ENCODE peak calls at places on chromosomes 3 and 15, in nine cellular contexts. One of them, this sample, is unnamed.

GRCh38 chr3:99071096-99071495 is 169.6 kb upstream of the DCBLD2 start:
- DNase-seq in CD4-positive, CD25-positive, alpha-beta regulatory T cell: no peak
- DNase-seq in posterior cingulate gyrus: peak
- DNase-seq in activated T-helper 1 cell treated with anti-CD3 and anti-CD28 coated beads, Interleukin-2, amount 50 U/mL, for 16 hours: no peak
- DNase-seq in stimulated activated CD4-positive, alpha-beta T cell treated with anti-CD3 and anti-CD28 coated beads, Interleukin-2, amount 100 ng/mL, for 48 hours: no peak
- DNase-seq in occipital lobe: no peak
- DNase-seq in GM06990: no peak
- DNase-seq in WERI-Rb-1: no peak
- DNase-seq in activated CD4-positive, alpha-beta T cell treated with anti-CD3 and anti-CD28 coated beads, Interleukin-2, amount 10 ng/mL, durations not matched to agents 7 days and 5 days: no peak
- DNase-seq in this sample: no peak

GRCh38 chr3:155554777-155555445 is 190.0 kb downstream of the PLCH1 start:
- DNase-seq in stimulated activated CD4-positive, alpha-beta T cell treated with anti-CD3 and anti-CD28 coated beads, Interleukin-2, amount 100 ng/mL, for 48 hours: no peak
- DNase-seq in occipital lobe: no peak
- DNase-seq in WERI-Rb-1: no peak
- DNase-seq in activated CD4-positive, alpha-beta T cell treated with anti-CD3 and anti-CD28 coated beads, Interleukin-2, amount 10 ng/mL, durations not matched to agents 7 days and 5 days: peak
- DNase-seq in CD4-positive, CD25-positive, alpha-beta regulatory T cell: no peak
- DNase-seq in posterior cingulate gyrus: no peak
- DNase-seq in activated T-helper 1 cell treated with anti-CD3 and anti-CD28 coated beads, Interleukin-2, amount 50 U/mL, for 16 hours: no peak
- DNase-seq in GM06990: peak
- DNase-seq in this sample: peak

GRCh38 chr15:84648539-84648938 is 5.5 kb downstream of the WDR73 start:
- DNase-seq in activated T-helper 1 cell treated with anti-CD3 and anti-CD28 coated beads, Interleukin-2, amount 50 U/mL, for 16 hours: no peak
- DNase-seq in stimulated activated CD4-positive, alpha-beta T cell treated with anti-CD3 and anti-CD28 coated beads, Interleukin-2, amount 100 ng/mL, for 48 hours: no peak
- DNase-seq in WERI-Rb-1: no peak
- DNase-seq in posterior cingulate gyrus: no peak
- DNase-seq in CD4-positive, CD25-positive, alpha-beta regulatory T cell: no peak
- DNase-seq in activated CD4-positive, alpha-beta T cell treated with anti-CD3 and anti-CD28 coated beads, Interleukin-2, amount 10 ng/mL, durations not matched to agents 7 days and 5 days: no peak
- DNase-seq in occipital lobe: no peak
- DNase-seq in GM06990: no peak
- DNase-seq in this sample: no peak

GRCh38 chr15:52615302-52615701 is 46.5 kb upstream of the ARPP19 start:
- DNase-seq in occipital lobe: no peak
- DNase-seq in CD4-positive, CD25-positive, alpha-beta regulatory T cell: no peak
- DNase-seq in WERI-Rb-1: no peak
- DNase-seq in posterior cingulate gyrus: no peak
- DNase-seq in stimulated activated CD4-positive, alpha-beta T cell treated with anti-CD3 and anti-CD28 coated beads, Interleukin-2, amount 100 ng/mL, for 48 hours: no peak
- DNase-seq in GM06990: no peak
- DNase-seq in activated T-helper 1 cell treated with anti-CD3 and anti-CD28 coated beads, Interleukin-2, amount 50 U/mL, for 16 hours: no peak
- DNase-seq in activated CD4-positive, alpha-beta T cell treated with anti-CD3 and anti-CD28 coated beads, Interleukin-2, amount 10 ng/mL, durations not matched to agents 7 days and 5 days: no peak
- DNase-seq in this sample: no peak

GRCh38 chr15:98923159-98923558 is 84.4 kb downstream of the PGPEP1L start:
- DNase-seq in occipital lobe: no peak
- DNase-seq in activated T-helper 1 cell treated with anti-CD3 and anti-CD28 coated beads, Interleukin-2, amount 50 U/mL, for 16 hours: no peak
- DNase-seq in GM06990: no peak
- DNase-seq in posterior cingulate gyrus: no peak
- DNase-seq in stimulated activated CD4-positive, alpha-beta T cell treated with anti-CD3 and anti-CD28 coated beads, Interleukin-2, amount 100 ng/mL, for 48 hours: no peak
- DNase-seq in activated CD4-positive, alpha-beta T cell treated with anti-CD3 and anti-CD28 coated beads, Interleukin-2, amount 10 ng/mL, durations not matched to agents 7 days and 5 days: no peak
- DNase-seq in CD4-positive, CD25-positive, alpha-beta regulatory T cell: no peak
- DNase-seq in WERI-Rb-1: no peak
- DNase-seq in this sample: no peak

GRCh38 chr15:66565141-66565595 is 630 bp downstream of the LCTL start:
- DNase-seq in posterior cingulate gyrus: no peak
- DNase-seq in GM06990: no peak
- DNase-seq in CD4-positive, CD25-positive, alpha-beta regulatory T cell: no peak
- DNase-seq in activated CD4-positive, alpha-beta T cell treated with anti-CD3 and anti-CD28 coated beads, Interleukin-2, amount 10 ng/mL, durations not matched to agents 7 days and 5 days: no peak
- DNase-seq in WERI-Rb-1: no peak
- DNase-seq in activated T-helper 1 cell treated with anti-CD3 and anti-CD28 coated beads, Interleukin-2, amount 50 U/mL, for 16 hours: no peak
- DNase-seq in stimulated activated CD4-positive, alpha-beta T cell treated with anti-CD3 and anti-CD28 coated beads, Interleukin-2, amount 100 ng/mL, for 48 hours: no peak
- DNase-seq in occipital lobe: no peak
- DNase-seq in this sample: no peak

GRCh38 chr3:33392703-33393125 is 47.5 kb downstream of the UBP1 start:
- DNase-seq in posterior cingulate gyrus: no peak
- DNase-seq in WERI-Rb-1: no peak
- DNase-seq in activated T-helper 1 cell treated with anti-CD3 and anti-CD28 coated beads, Interleukin-2, amount 50 U/mL, for 16 hours: no peak
- DNase-seq in occipital lobe: no peak
- DNase-seq in GM06990: no peak
- DNase-seq in CD4-positive, CD25-positive, alpha-beta regulatory T cell: no peak
- DNase-seq in activated CD4-positive, alpha-beta T cell treated with anti-CD3 and anti-CD28 coated beads, Interleukin-2, amount 10 ng/mL, durations not matched to agents 7 days and 5 days: no peak
- DNase-seq in stimulated activated CD4-positive, alpha-beta T cell treated with anti-CD3 and anti-CD28 coated beads, Interleukin-2, amount 100 ng/mL, for 48 hours: no peak
- DNase-seq in this sample: no peak

GRCh38 chr3:51968175-51968681 is 974 bp upstream of the PCBP4 start:
- DNase-seq in occipital lobe: no peak
- DNase-seq in CD4-positive, CD25-positive, alpha-beta regulatory T cell: no peak
- DNase-seq in stimulated activated CD4-positive, alpha-beta T cell treated with anti-CD3 and anti-CD28 coated beads, Interleukin-2, amount 100 ng/mL, for 48 hours: no peak
- DNase-seq in posterior cingulate gyrus: no peak
- DNase-seq in WERI-Rb-1: peak
- DNase-seq in GM06990: no peak
- DNase-seq in activated T-helper 1 cell treated with anti-CD3 and anti-CD28 coated beads, Interleukin-2, amount 50 U/mL, for 16 hours: no peak
- DNase-seq in activated CD4-positive, alpha-beta T cell treated with anti-CD3 and anti-CD28 coated beads, Interleukin-2, amount 10 ng/mL, durations not matched to agents 7 days and 5 days: no peak
- DNase-seq in this sample: peak

GRCh38 chr3:41317718-41318117 is 118.4 kb downstream of the CTNNB1 start:
- DNase-seq in activated CD4-positive, alpha-beta T cell treated with anti-CD3 and anti-CD28 coated beads, Interleukin-2, amount 10 ng/mL, durations not matched to agents 7 days and 5 days: no peak
- DNase-seq in occipital lobe: no peak
- DNase-seq in activated T-helper 1 cell treated with anti-CD3 and anti-CD28 coated beads, Interleukin-2, amount 50 U/mL, for 16 hours: no peak
- DNase-seq in GM06990: no peak
- DNase-seq in posterior cingulate gyrus: no peak
- DNase-seq in WERI-Rb-1: no peak
- DNase-seq in CD4-positive, CD25-positive, alpha-beta regulatory T cell: no peak
- DNase-seq in stimulated activated CD4-positive, alpha-beta T cell treated with anti-CD3 and anti-CD28 coated beads, Interleukin-2, amount 100 ng/mL, for 48 hours: no peak
- DNase-seq in this sample: no peak